ENCODE peak calls at places on chromosome 14, in eight cellular contexts. W, Z, F, L, Y, M, V and X are unnamed samples.

GRCh38 chr14:84874436-84874835 is 655.5 kb upstream of the FLRT2 start:
- DNase-seq in W (no peak), Z (no peak), F (no peak), L (no peak), Y (no peak), M (no peak), V (no peak), X (no peak)

GRCh38 chr14:94227029-94227428 is 52.9 kb downstream of the PPP4R4 start:
- DNase-seq in W (no peak), Z (no peak), F (no peak), L (no peak), Y (no peak), M (peak; percentile 37), V (no peak), X (no peak)

GRCh38 chr14:65286443-65286842 is 126.1 kb upstream of the FUT8 start:
- DNase-seq in W (peak; percentile 55), Z (no peak), F (peak; percentile 32), L (no peak), Y (peak; percentile 40), M (no peak), V (no peak), X (peak; percentile 35)

GRCh38 chr14:41343857-41344256 is 262.8 kb upstream of the LRFN5 start:
- DNase-seq in W (no peak), Z (no peak), F (no peak), L (no peak), Y (no peak), M (no peak), V (no peak), X (no peak)

GRCh38 chr14:21015312-21015711 is 9.5 kb downstream of the NDRG2 start:
- DNase-seq in W (no peak), Z (no peak), F (no peak), L (no peak), Y (no peak), M (no peak), V (no peak), X (no peak)

GRCh38 chr14:21913759-21914158 is 240.1 kb upstream of the OR4E1 start:
- DNase-seq in W (peak; percentile 91), Z (no peak), F (peak; percentile 48), L (no peak), Y (peak; percentile 15), M (peak; percentile 55), V (peak; percentile 75), X (peak; percentile 72)

GRCh38 chr14:61870163-61870562 is 107.9 kb downstream of the SNAPC1 start:
- DNase-seq in W (no peak), Z (no peak), F (no peak), L (no peak), Y (no peak), M (no peak), V (no peak), X (no peak)

GRCh38 chr14:24982472-24983155 is 67.3 kb downstream of the STXBP6 start:
- DNase-seq in W (no peak), Z (no peak), F (no peak), L (no peak), Y (no peak), M (no peak), V (no peak), X (peak; percentile 67)

GRCh38 chr14:88799522-88799921 is 6.8 kb upstream of the EML5 start:
- DNase-seq in W (no peak), Z (no peak), F (no peak), L (no peak), Y (no peak), M (no peak), V (no peak), X (no peak)

GRCh38 chr14:73787760-73788508 is 63.7 kb upstream of the PTGR2 start:
- DNase-seq in W (no peak), Z (no peak), F (no peak), L (no peak), Y (no peak), M (peak; percentile 42), V (no peak), X (no peak)

GRCh38 chr14:64400829-64401459 is 12.8 kb downstream of the MTHFD1 start:
- DNase-seq in W (no peak), Z (no peak), F (no peak), L (no peak), Y (no peak), M (no peak), V (no peak), X (no peak)

GRCh38 chr14:94392510-94392935 is 4.1 kb upstream of the SERPINA1 start:
- DNase-seq in W (peak; percentile 85), Z (no peak), F (no peak), L (no peak), Y (no peak), M (no peak), V (peak; percentile 36), X (peak; percentile 82)

GRCh38 chr14:23058654-23059504 is 1.6 kb upstream of the CDH24 start:
- DNase-seq in W (no peak), Z (no peak), F (no peak), L (no peak), Y (no peak), M (no peak), V (no peak), X (no peak)